ENCODE peak calls at places on chromosomes 13 and 19, in five cellular contexts. Q is keratinocyte, W is breast epithelium, A is fibroblast of the aortic adventitia, P is left ventricle myocardium inferior. K is an unnamed sample.
A peak's percentile ranks its signal among the peaks of the same experiment; 100 is the strongest.

GRCh38 chr13:43698743-43699142 is 88.0 kb downstream of the ENOX1 start:
- DNase-seq in Q (no peak), A (peak; percentile 61), P (no peak), W (no peak), K (peak; percentile 14)

GRCh38 chr13:32264407-32264806 is 50.8 kb downstream of the ZAR1L start:
- DNase-seq in W (no peak), A (peak; percentile 58), Q (no peak), P (peak; percentile 79), K (peak; percentile 48)

GRCh38 chr19:11594084-11594483 is 3.2 kb upstream of the ZNF627 start:
- DNase-seq in Q (no peak), P (no peak), W (no peak), A (no peak), K (no peak)

GRCh38 chr13:112674412-112675383 is 15.1 kb upstream of the ATP11A start:
- DNase-seq in P (no peak), A (no peak), W (no peak), Q (no peak), K (peak; percentile 40)

GRCh38 chr19:3319643-3320353 is 46.6 kb upstream of the NFIC start:
- DNase-seq in W (no peak), A (peak; percentile 63), Q (no peak), P (no peak), K (peak; percentile 15)

GRCh38 chr13:88979465-88980180 is 1308.5 kb downstream of the SLITRK5 start:
- DNase-seq in W (no peak), P (no peak), A (no peak), Q (no peak), K (no peak)

GRCh38 chr13:62033932-62034331 is 618.3 kb upstream of the PCDH20 start:
- DNase-seq in Q (no peak), P (no peak), A (no peak), W (no peak), K (no peak)

GRCh38 chr13:110932588-110932987 is 17.7 kb upstream of the ANKRD10 start:
- DNase-seq in Q (no peak), P (no peak), W (no peak), A (no peak), K (no peak)

GRCh38 chr19:9877775-9878510 is 42.8 kb downstream of the PIN1 start:
- DNase-seq in P (no peak), Q (no peak), A (peak; percentile 6), W (no peak), K (peak; percentile 72)

GRCh38 chr19:38710928-38711725 is 33.1 kb downstream of the CAPN12 start:
- DNase-seq in P (no peak), W (no peak), A (no peak), Q (no peak), K (peak; percentile 51)

GRCh38 chr13:79171131-79172061 is 234.7 kb downstream of the RBM26 start:
- DNase-seq in P (no peak), W (no peak), Q (no peak), A (no peak), K (no peak)

DNA sequence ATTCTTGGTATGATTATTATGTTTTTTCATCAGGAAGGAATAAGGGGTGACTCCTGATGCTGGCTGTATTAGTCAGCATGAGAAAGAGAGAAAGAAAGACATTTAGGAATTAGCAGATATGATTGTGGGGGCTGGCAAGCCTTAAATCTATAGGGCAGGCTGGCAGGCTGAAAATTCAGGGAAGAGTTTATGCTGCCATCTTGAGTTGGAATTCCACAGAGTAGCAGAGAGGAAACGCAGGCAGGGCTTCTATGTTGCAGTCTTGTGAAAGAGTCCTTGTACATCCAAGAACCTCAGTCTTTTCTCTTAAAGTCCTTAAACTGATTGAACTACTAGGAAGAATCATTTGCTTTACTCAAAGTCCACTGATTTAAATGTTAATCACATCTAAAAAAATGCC is 262.7 kb upstream of the SLC10A2 start:
- DNase-seq in A (no peak), Q (no peak), P (no peak), W (no peak), K (no peak)
- TF ChIP-seq CTCF in A (no peak), Q (no peak), P (no peak), W (no peak), K (no peak)

DNA sequence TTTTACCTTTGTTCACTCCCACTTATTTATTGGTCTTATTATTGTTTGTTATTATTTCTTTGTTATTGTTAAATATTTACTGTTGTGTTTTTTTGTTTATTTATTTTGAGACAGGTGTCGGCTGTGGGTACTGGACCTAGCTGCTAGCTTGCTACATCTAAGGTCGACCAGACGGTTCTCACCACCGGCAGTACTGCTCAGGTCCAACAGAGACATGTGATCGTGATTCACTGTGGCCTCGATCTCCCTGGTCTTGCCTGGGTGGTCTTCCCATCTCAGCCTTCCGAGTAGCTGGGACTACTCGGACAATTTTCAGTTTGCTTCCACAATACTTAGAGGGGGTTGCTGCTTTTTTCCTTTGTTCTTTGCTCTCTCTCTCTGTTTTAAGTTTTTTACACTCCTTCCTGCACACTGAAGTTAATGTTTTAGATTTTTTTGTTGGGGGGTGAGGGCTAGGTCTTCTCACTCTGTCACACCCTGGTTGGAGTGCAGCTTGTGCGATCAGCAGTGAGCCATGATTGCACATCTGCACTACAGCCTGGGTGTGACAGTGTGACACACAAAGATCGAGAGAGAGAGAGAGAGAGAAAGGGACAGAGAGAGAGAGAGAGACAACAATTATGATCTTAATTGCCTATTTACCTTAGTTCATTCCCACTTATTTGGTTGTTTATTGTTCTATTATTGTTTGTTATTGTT is 1432.4 kb downstream of the UQCRFS1 start:
- DNase-seq in W (no peak), Q (no peak), A (no peak), P (no peak), K (no peak)
- H3K4me3 ChIP-seq in W (no peak overlapping the region), Q (no peak overlapping the region), A (no peak overlapping the region), P (no peak overlapping the region), K (no peak overlapping the region)

DNA sequence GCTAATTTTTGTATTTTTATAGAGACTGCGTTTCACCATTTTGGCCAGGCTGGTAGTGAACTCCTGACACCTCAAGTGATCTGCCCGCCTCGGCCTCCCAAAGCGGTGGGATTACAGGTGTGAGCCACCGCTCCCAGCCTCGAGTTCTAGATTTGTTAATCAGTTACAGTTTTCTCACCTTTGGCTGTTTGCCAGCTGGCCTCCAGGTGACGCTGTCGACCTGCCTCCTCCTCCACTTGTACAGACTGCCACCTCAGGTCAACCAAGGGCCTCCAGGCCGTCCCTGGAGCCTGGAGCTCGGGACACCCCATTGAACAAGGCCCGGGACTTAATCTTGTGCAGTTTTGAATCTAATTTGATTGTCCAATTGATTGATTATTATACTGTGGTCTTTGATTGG is 45.5 kb downstream of the IER2 start:
- DNase-seq in Q (no peak), P (no peak), W (no peak), A (no peak), K (no peak)
- TF ChIP-seq CTCF in Q (no peak), P (no peak), W (no peak), A (no peak), K (no peak)

GRCh38 chr13:25901460-25902376 is 150.1 kb downstream of the SHISA2 start:
- DNase-seq in A (no peak), W (no peak), P (no peak), Q (peak; percentile 94), K (peak; percentile 5)
- H3K4me3 ChIP-seq in A (no peak overlapping the region), W (no peak overlapping the region), P (no peak overlapping the region), Q (no peak overlapping the region), K (no peak overlapping the region)

DNA sequence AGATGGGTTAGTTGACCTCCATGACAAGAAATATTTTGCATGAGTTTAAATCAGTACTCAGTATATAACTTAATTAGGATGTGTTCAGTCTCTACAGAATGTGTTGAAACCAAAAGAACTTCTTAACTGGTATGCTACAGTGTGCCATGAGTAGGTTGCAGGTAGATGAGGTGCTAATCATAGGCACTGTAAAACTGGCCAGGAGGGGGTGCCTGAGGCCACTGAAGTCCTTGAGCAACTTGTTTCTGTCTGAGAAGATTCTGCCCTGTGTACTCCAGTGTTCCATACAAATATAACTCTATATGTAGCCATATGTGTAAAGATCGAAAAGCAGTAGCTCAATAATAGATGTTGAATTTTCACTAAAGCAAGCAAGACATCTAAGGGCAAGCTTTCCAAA is 549.2 kb upstream of the KLF12 start:
- DNase-seq in A (peak; percentile 7), P (no peak), Q (no peak), W (no peak), K (no peak)
- TF ChIP-seq CTCF in A (peak; percentile 13), P (no peak), Q (no peak), W (no peak), K (peak; percentile 3)

DNA sequence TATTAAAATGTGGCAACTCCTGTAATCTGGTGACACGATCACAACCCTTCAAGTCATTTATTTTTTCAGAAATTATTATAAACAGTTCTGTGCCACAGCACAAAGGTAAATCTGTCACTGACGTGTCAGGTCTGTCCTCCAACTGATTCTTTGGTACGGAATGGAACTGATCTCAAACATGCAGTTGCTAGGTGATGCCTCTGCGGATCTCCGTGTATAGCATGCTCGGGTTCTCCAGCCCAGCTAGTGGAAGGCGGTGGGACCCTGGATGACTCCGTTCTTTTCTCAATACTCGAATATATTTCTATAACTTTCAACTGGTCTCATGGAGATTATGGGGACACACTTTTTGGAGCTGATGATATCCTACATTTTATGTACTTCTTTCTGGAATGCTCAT is 11.0 kb downstream of the RANBP3 start:
- DNase-seq in A (no peak), P (no peak), W (no peak), Q (no peak), K (no peak)
- H3K4me3 ChIP-seq in A (no peak overlapping the region), P (peak overlapping the region; percentile 15), W (no peak overlapping the region), Q (no peak overlapping the region), K (no peak overlapping the region)

K was measured in foreskin fibroblast.